ENCODE peak calls at places on chromosome 12, in five cellular contexts. V, I, B, Y and C are unnamed samples.

GRCh38 chr12:72986963-72987362 is 714.8 kb downstream of the TRHDE start:
- DNase-seq in Y (no peak), I (no peak), V (no peak), B (no peak), C (no peak)

GRCh38 chr12:108325549-108325948 is 13.6 kb downstream of the CMKLR1 start:
- DNase-seq in B (no peak), I (no peak), Y (no peak), V (no peak), C (no peak)

GRCh38 chr12:2248087-2248900 is 195.5 kb downstream of the CACNA1C start:
- DNase-seq in Y (no peak), I (no peak), V (no peak), B (no peak), C (no peak)

GRCh38 chr12:47207005-47207717 is 127.4 kb upstream of the AMIGO2 start:
- DNase-seq in B (peak), Y (no peak), V (no peak), I (no peak), C (no peak)

GRCh38 chr12:74984631-74985030 is 225.0 kb downstream of the KCNC2 start:
- DNase-seq in Y (no peak), V (peak), B (no peak), I (no peak), C (no peak)

GRCh38 chr12:13745100-13745678 is 236.2 kb downstream of the GRIN2B start:
- DNase-seq in V (no peak), B (no peak), Y (no peak), I (no peak), C (no peak)

GRCh38 chr12:28869197-28869596 is 279.9 kb upstream of the FAR2 start:
- DNase-seq in V (no peak), B (no peak), I (no peak), Y (no peak), C (peak)

GRCh38 chr12:50537538-50537919 is 32.7 kb downstream of the DIP2B start:
- DNase-seq in Y (peak), B (no peak), V (no peak), I (no peak), C (peak)

GRCh38 chr12:124463341-124463861 is 104.0 kb downstream of the NCOR2 start:
- DNase-seq in B (peak), I (no peak), V (peak), Y (no peak), C (no peak)

GRCh38 chr12:30794591-30795409 is 40.0 kb upstream of the CAPRIN2 start:
- DNase-seq in B (peak), I (peak), V (no peak), Y (peak), C (peak)

GRCh38 chr12:54052745-54053624 is 650 bp upstream of the HOXC4 start:
- DNase-seq in B (peak), V (no peak), Y (no peak), I (no peak), C (no peak)

GRCh38 chr12:8052679-8053078 is 13.5 kb downstream of the C3AR1 start:
- DNase-seq in Y (no peak), B (peak), I (no peak), V (peak), C (no peak)

GRCh38 chr12:79375050-79375449 is 315.7 kb downstream of the PAWR start:
- DNase-seq in I (no peak), B (no peak), Y (no peak), V (no peak), C (peak)

GRCh38 chr12:71870409-71870808 is 30.9 kb downstream of the TBC1D15 start:
- DNase-seq in Y (no peak), B (peak), I (no peak), V (no peak), C (no peak)

GRCh38 chr12:50220357-50221061 is 53.3 kb upstream of the CERS5 start:
- DNase-seq in B (peak), I (no peak), V (no peak), Y (no peak), C (peak)

GRCh38 chr12:21438643-21439042 is 1.2 kb downstream of the PYROXD1 start:
- DNase-seq in I (no peak), B (peak), V (no peak), Y (no peak), C (no peak)

GRCh38 chr12:121802843-121803698 is 738 bp upstream of the SETD1B start:
- DNase-seq in B (peak), V (peak), Y (peak), I (peak), C (peak)

GRCh38 chr12:106897082-106897481 is 58.6 kb upstream of the TMEM263 start:
- DNase-seq in I (no peak), V (no peak), B (no peak), Y (peak), C (no peak)

GRCh38 chr12:89306827-89307498 is 45.3 kb downstream of the DUSP6 start:
- DNase-seq in I (no peak), B (peak), Y (no peak), V (no peak), C (no peak)

GRCh38 chr12:553216-554000 is 93.7 kb downstream of the B4GALNT3 start:
- DNase-seq in Y (no peak), I (no peak), B (no peak), V (no peak), C (no peak)

GRCh38 chr12:121295746-121296617 is 527 bp downstream of the CAMKK2 start:
- DNase-seq in I (peak), Y (no peak), V (peak), B (peak), C (no peak)

GRCh38 chr12:119673634-119674033 is 5.7 kb downstream of the PRKAB1 start:
- DNase-seq in V (no peak), I (peak), B (no peak), Y (no peak), C (no peak)

GRCh38 chr12:16605666-16606116 is 271 bp downstream of the LMO3 start:
- DNase-seq in B (peak), Y (no peak), V (peak), I (no peak), C (peak)

GRCh38 chr12:102680296-102680695 is 199.9 kb upstream of the IGF1 start:
- DNase-seq in Y (no peak), B (no peak), V (no peak), I (no peak), C (no peak)

GRCh38 chr12:94649349-94650142 is 811 bp downstream of the TMCC3 start:
- DNase-seq in V (peak), Y (no peak), B (peak), I (peak), C (no peak)

GRCh38 chr12:58465418-58465817 is 454.9 kb downstream of the LRIG3 start:
- DNase-seq in Y (no peak), I (no peak), B (no peak), V (no peak), C (no peak)